ENCODE peak calls at places on chromosomes 1 and 21, in ten cellular contexts. One of them, this sample, is unnamed.

GRCh38 chr1:167871331-167871730 is 42.6 kb downstream of the ADCY10 start:
- DNase-seq in naive thymus-derived CD8-positive, alpha-beta T cell: no peak
- DNase-seq in activated naive CD8-positive, alpha-beta T cell treated with anti-CD3 and anti-CD28 coated beads, Interleukin-2, amount 10 ng/mL, durations not matched to agents 7 days and 5 days: no peak
- DNase-seq in stomach: no peak
- DNase-seq in NCI-H2171 treated with DMSO at 0.1 percent for 48 hours: peak; percentile 67
- DNase-seq in stimulated activated CD8-positive, alpha-beta memory T cell treated with anti-CD3 and anti-CD28 coated beads, Interleukin-4, amount 100 ng/mL, for 1 hour: no peak
- DNase-seq in T-cell: no peak
- DNase-seq in stimulated activated CD4-positive, alpha-beta T cell treated with anti-CD3 and anti-CD28 coated beads, Interleukin-4, amount 100 ng/mL, for 4 hours: no peak
- DNase-seq in smooth muscle cell of the brain vasculature: peak; percentile 2
- DNase-seq in activated CD4-positive, alpha-beta T cell treated with anti-CD3 and anti-CD28 coated beads, Interleukin-2, amount 50 U/mL, for 48 hours: no peak
- DNase-seq in this sample: no peak

GRCh38 chr1:183227963-183228649 is 42.0 kb downstream of the LAMC2 start:
- DNase-seq in naive thymus-derived CD8-positive, alpha-beta T cell: peak; percentile 44
- DNase-seq in activated naive CD8-positive, alpha-beta T cell treated with anti-CD3 and anti-CD28 coated beads, Interleukin-2, amount 10 ng/mL, durations not matched to agents 7 days and 5 days: peak; percentile 59
- DNase-seq in stomach: peak; percentile 39
- DNase-seq in NCI-H2171 treated with DMSO at 0.1 percent for 48 hours: peak; percentile 24
- DNase-seq in stimulated activated CD8-positive, alpha-beta memory T cell treated with anti-CD3 and anti-CD28 coated beads, Interleukin-4, amount 100 ng/mL, for 1 hour: no peak
- DNase-seq in T-cell: no peak
- DNase-seq in stimulated activated CD4-positive, alpha-beta T cell treated with anti-CD3 and anti-CD28 coated beads, Interleukin-4, amount 100 ng/mL, for 4 hours: peak; percentile 14
- DNase-seq in smooth muscle cell of the brain vasculature: no peak
- DNase-seq in activated CD4-positive, alpha-beta T cell treated with anti-CD3 and anti-CD28 coated beads, Interleukin-2, amount 50 U/mL, for 48 hours: peak; percentile 48
- DNase-seq in this sample: no peak

GRCh38 chr1:119448112-119448511 is 33.2 kb downstream of the HSD3B2 start:
- DNase-seq in naive thymus-derived CD8-positive, alpha-beta T cell: no peak
- DNase-seq in activated naive CD8-positive, alpha-beta T cell treated with anti-CD3 and anti-CD28 coated beads, Interleukin-2, amount 10 ng/mL, durations not matched to agents 7 days and 5 days: no peak
- DNase-seq in stomach: no peak
- DNase-seq in NCI-H2171 treated with DMSO at 0.1 percent for 48 hours: no peak
- DNase-seq in stimulated activated CD8-positive, alpha-beta memory T cell treated with anti-CD3 and anti-CD28 coated beads, Interleukin-4, amount 100 ng/mL, for 1 hour: no peak
- DNase-seq in T-cell: no peak
- DNase-seq in stimulated activated CD4-positive, alpha-beta T cell treated with anti-CD3 and anti-CD28 coated beads, Interleukin-4, amount 100 ng/mL, for 4 hours: no peak
- DNase-seq in smooth muscle cell of the brain vasculature: no peak
- DNase-seq in activated CD4-positive, alpha-beta T cell treated with anti-CD3 and anti-CD28 coated beads, Interleukin-2, amount 50 U/mL, for 48 hours: no peak
- DNase-seq in this sample: no peak

GRCh38 chr1:240134596-240134995 is 42.9 kb downstream of the FMN2 start:
- DNase-seq in naive thymus-derived CD8-positive, alpha-beta T cell: no peak
- DNase-seq in activated naive CD8-positive, alpha-beta T cell treated with anti-CD3 and anti-CD28 coated beads, Interleukin-2, amount 10 ng/mL, durations not matched to agents 7 days and 5 days: no peak
- DNase-seq in stomach: no peak
- DNase-seq in NCI-H2171 treated with DMSO at 0.1 percent for 48 hours: no peak
- DNase-seq in stimulated activated CD8-positive, alpha-beta memory T cell treated with anti-CD3 and anti-CD28 coated beads, Interleukin-4, amount 100 ng/mL, for 1 hour: no peak
- DNase-seq in T-cell: no peak
- DNase-seq in stimulated activated CD4-positive, alpha-beta T cell treated with anti-CD3 and anti-CD28 coated beads, Interleukin-4, amount 100 ng/mL, for 4 hours: no peak
- DNase-seq in smooth muscle cell of the brain vasculature: no peak
- DNase-seq in activated CD4-positive, alpha-beta T cell treated with anti-CD3 and anti-CD28 coated beads, Interleukin-2, amount 50 U/mL, for 48 hours: no peak
- DNase-seq in this sample: no peak

GRCh38 chr1:12327566-12327965 is 97.7 kb downstream of the VPS13D start:
- DNase-seq in naive thymus-derived CD8-positive, alpha-beta T cell: no peak
- DNase-seq in activated naive CD8-positive, alpha-beta T cell treated with anti-CD3 and anti-CD28 coated beads, Interleukin-2, amount 10 ng/mL, durations not matched to agents 7 days and 5 days: no peak
- DNase-seq in stomach: no peak
- DNase-seq in NCI-H2171 treated with DMSO at 0.1 percent for 48 hours: no peak
- DNase-seq in stimulated activated CD8-positive, alpha-beta memory T cell treated with anti-CD3 and anti-CD28 coated beads, Interleukin-4, amount 100 ng/mL, for 1 hour: no peak
- DNase-seq in T-cell: no peak
- DNase-seq in stimulated activated CD4-positive, alpha-beta T cell treated with anti-CD3 and anti-CD28 coated beads, Interleukin-4, amount 100 ng/mL, for 4 hours: no peak
- DNase-seq in smooth muscle cell of the brain vasculature: no peak
- DNase-seq in activated CD4-positive, alpha-beta T cell treated with anti-CD3 and anti-CD28 coated beads, Interleukin-2, amount 50 U/mL, for 48 hours: no peak
- DNase-seq in this sample: no peak

GRCh38 chr1:201552941-201553341 is 14.0 kb downstream of the NAV1 start:
- DNase-seq in naive thymus-derived CD8-positive, alpha-beta T cell: no peak
- DNase-seq in activated naive CD8-positive, alpha-beta T cell treated with anti-CD3 and anti-CD28 coated beads, Interleukin-2, amount 10 ng/mL, durations not matched to agents 7 days and 5 days: no peak
- DNase-seq in stomach: no peak
- DNase-seq in NCI-H2171 treated with DMSO at 0.1 percent for 48 hours: no peak
- DNase-seq in stimulated activated CD8-positive, alpha-beta memory T cell treated with anti-CD3 and anti-CD28 coated beads, Interleukin-4, amount 100 ng/mL, for 1 hour: no peak
- DNase-seq in T-cell: no peak
- DNase-seq in stimulated activated CD4-positive, alpha-beta T cell treated with anti-CD3 and anti-CD28 coated beads, Interleukin-4, amount 100 ng/mL, for 4 hours: no peak
- DNase-seq in smooth muscle cell of the brain vasculature: no peak
- DNase-seq in activated CD4-positive, alpha-beta T cell treated with anti-CD3 and anti-CD28 coated beads, Interleukin-2, amount 50 U/mL, for 48 hours: no peak
- DNase-seq in this sample: no peak

GRCh38 chr1:46302091-46303037 is 1.1 kb downstream of the LRRC41 start:
- DNase-seq in naive thymus-derived CD8-positive, alpha-beta T cell: peak; percentile 51
- DNase-seq in activated naive CD8-positive, alpha-beta T cell treated with anti-CD3 and anti-CD28 coated beads, Interleukin-2, amount 10 ng/mL, durations not matched to agents 7 days and 5 days: peak; percentile 78
- DNase-seq in stomach: peak; percentile 48
- DNase-seq in NCI-H2171 treated with DMSO at 0.1 percent for 48 hours: peak; percentile 32
- DNase-seq in stimulated activated CD8-positive, alpha-beta memory T cell treated with anti-CD3 and anti-CD28 coated beads, Interleukin-4, amount 100 ng/mL, for 1 hour: peak; percentile 10
- DNase-seq in T-cell: peak; percentile 38
- DNase-seq in stimulated activated CD4-positive, alpha-beta T cell treated with anti-CD3 and anti-CD28 coated beads, Interleukin-4, amount 100 ng/mL, for 4 hours: peak; percentile 51
- DNase-seq in smooth muscle cell of the brain vasculature: no peak
- DNase-seq in activated CD4-positive, alpha-beta T cell treated with anti-CD3 and anti-CD28 coated beads, Interleukin-2, amount 50 U/mL, for 48 hours: peak; percentile 58
- DNase-seq in this sample: no peak

GRCh38 chr1:236724521-236724920 is 38.2 kb downstream of the ACTN2 start:
- DNase-seq in naive thymus-derived CD8-positive, alpha-beta T cell: no peak
- DNase-seq in activated naive CD8-positive, alpha-beta T cell treated with anti-CD3 and anti-CD28 coated beads, Interleukin-2, amount 10 ng/mL, durations not matched to agents 7 days and 5 days: no peak
- DNase-seq in stomach: no peak
- DNase-seq in NCI-H2171 treated with DMSO at 0.1 percent for 48 hours: peak; percentile 57
- DNase-seq in stimulated activated CD8-positive, alpha-beta memory T cell treated with anti-CD3 and anti-CD28 coated beads, Interleukin-4, amount 100 ng/mL, for 1 hour: no peak
- DNase-seq in T-cell: no peak
- DNase-seq in stimulated activated CD4-positive, alpha-beta T cell treated with anti-CD3 and anti-CD28 coated beads, Interleukin-4, amount 100 ng/mL, for 4 hours: no peak
- DNase-seq in smooth muscle cell of the brain vasculature: no peak
- DNase-seq in activated CD4-positive, alpha-beta T cell treated with anti-CD3 and anti-CD28 coated beads, Interleukin-2, amount 50 U/mL, for 48 hours: no peak
- DNase-seq in this sample: no peak

GRCh38 chr1:20712210-20712577 is 5.6 kb downstream of the KIF17 start:
- DNase-seq in naive thymus-derived CD8-positive, alpha-beta T cell: no peak
- DNase-seq in activated naive CD8-positive, alpha-beta T cell treated with anti-CD3 and anti-CD28 coated beads, Interleukin-2, amount 10 ng/mL, durations not matched to agents 7 days and 5 days: no peak
- DNase-seq in stomach: no peak
- DNase-seq in NCI-H2171 treated with DMSO at 0.1 percent for 48 hours: peak; percentile 39
- DNase-seq in stimulated activated CD8-positive, alpha-beta memory T cell treated with anti-CD3 and anti-CD28 coated beads, Interleukin-4, amount 100 ng/mL, for 1 hour: no peak
- DNase-seq in T-cell: no peak
- DNase-seq in stimulated activated CD4-positive, alpha-beta T cell treated with anti-CD3 and anti-CD28 coated beads, Interleukin-4, amount 100 ng/mL, for 4 hours: no peak
- DNase-seq in smooth muscle cell of the brain vasculature: no peak
- DNase-seq in activated CD4-positive, alpha-beta T cell treated with anti-CD3 and anti-CD28 coated beads, Interleukin-2, amount 50 U/mL, for 48 hours: no peak
- DNase-seq in this sample: no peak

GRCh38 chr1:110114784-110115183 is 2.5 kb downstream of the UBL4B start:
- DNase-seq in naive thymus-derived CD8-positive, alpha-beta T cell: no peak
- DNase-seq in activated naive CD8-positive, alpha-beta T cell treated with anti-CD3 and anti-CD28 coated beads, Interleukin-2, amount 10 ng/mL, durations not matched to agents 7 days and 5 days: no peak
- DNase-seq in stomach: no peak
- DNase-seq in NCI-H2171 treated with DMSO at 0.1 percent for 48 hours: no peak
- DNase-seq in stimulated activated CD8-positive, alpha-beta memory T cell treated with anti-CD3 and anti-CD28 coated beads, Interleukin-4, amount 100 ng/mL, for 1 hour: no peak
- DNase-seq in T-cell: no peak
- DNase-seq in stimulated activated CD4-positive, alpha-beta T cell treated with anti-CD3 and anti-CD28 coated beads, Interleukin-4, amount 100 ng/mL, for 4 hours: no peak
- DNase-seq in smooth muscle cell of the brain vasculature: no peak
- DNase-seq in activated CD4-positive, alpha-beta T cell treated with anti-CD3 and anti-CD28 coated beads, Interleukin-2, amount 50 U/mL, for 48 hours: no peak
- DNase-seq in this sample: no peak

GRCh38 chr1:227948493-227949260 is 945 bp upstream of the WNT9A start:
- DNase-seq in naive thymus-derived CD8-positive, alpha-beta T cell: no peak
- DNase-seq in activated naive CD8-positive, alpha-beta T cell treated with anti-CD3 and anti-CD28 coated beads, Interleukin-2, amount 10 ng/mL, durations not matched to agents 7 days and 5 days: no peak
- DNase-seq in stomach: peak; percentile 21
- DNase-seq in NCI-H2171 treated with DMSO at 0.1 percent for 48 hours: no peak
- DNase-seq in stimulated activated CD8-positive, alpha-beta memory T cell treated with anti-CD3 and anti-CD28 coated beads, Interleukin-4, amount 100 ng/mL, for 1 hour: no peak
- DNase-seq in T-cell: peak; percentile 22
- DNase-seq in stimulated activated CD4-positive, alpha-beta T cell treated with anti-CD3 and anti-CD28 coated beads, Interleukin-4, amount 100 ng/mL, for 4 hours: no peak
- DNase-seq in smooth muscle cell of the brain vasculature: no peak
- DNase-seq in activated CD4-positive, alpha-beta T cell treated with anti-CD3 and anti-CD28 coated beads, Interleukin-2, amount 50 U/mL, for 48 hours: no peak
- DNase-seq in this sample: no peak

GRCh38 chr21:26795866-26796329 is 49.3 kb downstream of the ADAMTS1 start:
- DNase-seq in naive thymus-derived CD8-positive, alpha-beta T cell: no peak
- DNase-seq in activated naive CD8-positive, alpha-beta T cell treated with anti-CD3 and anti-CD28 coated beads, Interleukin-2, amount 10 ng/mL, durations not matched to agents 7 days and 5 days: no peak
- DNase-seq in stomach: peak; percentile 32
- DNase-seq in NCI-H2171 treated with DMSO at 0.1 percent for 48 hours: no peak
- DNase-seq in stimulated activated CD8-positive, alpha-beta memory T cell treated with anti-CD3 and anti-CD28 coated beads, Interleukin-4, amount 100 ng/mL, for 1 hour: no peak
- DNase-seq in T-cell: no peak
- DNase-seq in stimulated activated CD4-positive, alpha-beta T cell treated with anti-CD3 and anti-CD28 coated beads, Interleukin-4, amount 100 ng/mL, for 4 hours: no peak
- DNase-seq in smooth muscle cell of the brain vasculature: peak; percentile 70
- DNase-seq in activated CD4-positive, alpha-beta T cell treated with anti-CD3 and anti-CD28 coated beads, Interleukin-2, amount 50 U/mL, for 48 hours: no peak
- DNase-seq in this sample: no peak

GRCh38 chr1:160117300-160117699 is 1.7 kb downstream of the ATP1A2 start:
- DNase-seq in naive thymus-derived CD8-positive, alpha-beta T cell: no peak
- DNase-seq in activated naive CD8-positive, alpha-beta T cell treated with anti-CD3 and anti-CD28 coated beads, Interleukin-2, amount 10 ng/mL, durations not matched to agents 7 days and 5 days: no peak
- DNase-seq in stomach: no peak
- DNase-seq in NCI-H2171 treated with DMSO at 0.1 percent for 48 hours: no peak
- DNase-seq in stimulated activated CD8-positive, alpha-beta memory T cell treated with anti-CD3 and anti-CD28 coated beads, Interleukin-4, amount 100 ng/mL, for 1 hour: no peak
- DNase-seq in T-cell: no peak
- DNase-seq in stimulated activated CD4-positive, alpha-beta T cell treated with anti-CD3 and anti-CD28 coated beads, Interleukin-4, amount 100 ng/mL, for 4 hours: no peak
- DNase-seq in smooth muscle cell of the brain vasculature: no peak
- DNase-seq in activated CD4-positive, alpha-beta T cell treated with anti-CD3 and anti-CD28 coated beads, Interleukin-2, amount 50 U/mL, for 48 hours: no peak
- DNase-seq in this sample: no peak

GRCh38 chr1:201605385-201605747 is 66.4 kb downstream of the NAV1 start:
- DNase-seq in naive thymus-derived CD8-positive, alpha-beta T cell: no peak
- DNase-seq in activated naive CD8-positive, alpha-beta T cell treated with anti-CD3 and anti-CD28 coated beads, Interleukin-2, amount 10 ng/mL, durations not matched to agents 7 days and 5 days: no peak
- DNase-seq in stomach: no peak
- DNase-seq in NCI-H2171 treated with DMSO at 0.1 percent for 48 hours: no peak
- DNase-seq in stimulated activated CD8-positive, alpha-beta memory T cell treated with anti-CD3 and anti-CD28 coated beads, Interleukin-4, amount 100 ng/mL, for 1 hour: no peak
- DNase-seq in T-cell: no peak
- DNase-seq in stimulated activated CD4-positive, alpha-beta T cell treated with anti-CD3 and anti-CD28 coated beads, Interleukin-4, amount 100 ng/mL, for 4 hours: no peak
- DNase-seq in smooth muscle cell of the brain vasculature: no peak
- DNase-seq in activated CD4-positive, alpha-beta T cell treated with anti-CD3 and anti-CD28 coated beads, Interleukin-2, amount 50 U/mL, for 48 hours: no peak
- DNase-seq in this sample: no peak

GRCh38 chr1:231500666-231501065 is 27.8 kb upstream of the TSNAX start:
- DNase-seq in naive thymus-derived CD8-positive, alpha-beta T cell: no peak
- DNase-seq in activated naive CD8-positive, alpha-beta T cell treated with anti-CD3 and anti-CD28 coated beads, Interleukin-2, amount 10 ng/mL, durations not matched to agents 7 days and 5 days: no peak
- DNase-seq in stomach: no peak
- DNase-seq in NCI-H2171 treated with DMSO at 0.1 percent for 48 hours: no peak
- DNase-seq in stimulated activated CD8-positive, alpha-beta memory T cell treated with anti-CD3 and anti-CD28 coated beads, Interleukin-4, amount 100 ng/mL, for 1 hour: no peak
- DNase-seq in T-cell: no peak
- DNase-seq in stimulated activated CD4-positive, alpha-beta T cell treated with anti-CD3 and anti-CD28 coated beads, Interleukin-4, amount 100 ng/mL, for 4 hours: no peak
- DNase-seq in smooth muscle cell of the brain vasculature: no peak
- DNase-seq in activated CD4-positive, alpha-beta T cell treated with anti-CD3 and anti-CD28 coated beads, Interleukin-2, amount 50 U/mL, for 48 hours: no peak
- DNase-seq in this sample: no peak

This sample was measured in SK-N-MC.